ENCODE peak calls at places on chromosome 19, in five cellular contexts. D is AG04450; T is ELR; W is NCI-H774; X is stimulated activated naive CD4-positive, alpha-beta T cell. K is an unnamed sample.

GRCh38 chr19:55383279-55383788 is 758 bp downstream of the TMEM238 start:
- DNase-seq in T (no peak), W (no peak), X (no peak), D (no peak), K (no peak)

GRCh38 chr19:55579766-55580621 is 654 bp downstream of the ZNF579 start:
- DNase-seq in T (peak; percentile 27), W (no peak), X (no peak), D (no peak), K (peak; percentile 54)

GRCh38 chr19:39969266-39969665 is 1.7 kb upstream of the PSMC4 start:
- DNase-seq in T (no peak), D (no peak), W (no peak), X (no peak), K (no peak)

GRCh38 chr19:41691268-41691970 is 3.3 kb upstream of the CEACAM7 start:
- DNase-seq in W (no peak), X (no peak), T (peak; percentile 36), D (no peak), K (peak; percentile 75)

GRCh38 chr19:50873056-50873455 is at the start of gene KLK2:
- DNase-seq in T (no peak), W (no peak), D (no peak), X (no peak), K (no peak)

GRCh38 chr19:16527971-16528521 is 14.2 kb downstream of the CHERP start:
- DNase-seq in T (peak; percentile 35), D (no peak), X (no peak), W (no peak), K (peak; percentile 67)

GRCh38 chr19:46328079-46328478 is 18.8 kb upstream of the PPP5C start:
- DNase-seq in W (no peak), T (no peak), X (no peak), D (no peak), K (no peak)

GRCh38 chr19:38262585-38263268 is 1.6 kb upstream of the SPINT2 start:
- DNase-seq in X (no peak), T (no peak), W (no peak), D (no peak), K (no peak)

GRCh38 chr19:46159418-46159817 is 11.4 kb downstream of the IGFL2 start:
- DNase-seq in D (no peak), W (no peak), T (no peak), X (no peak), K (no peak)

GRCh38 chr19:44306283-44306682 is 1.5 kb upstream of the ZNF235 start:
- DNase-seq in X (no peak), D (no peak), W (no peak), T (no peak), K (no peak)

GRCh38 chr19:35673121-35673804 is 6.9 kb downstream of the UPK1A start:
- DNase-seq in D (no peak), T (peak; percentile 89), W (peak; percentile 25), X (no peak), K (no peak)

GRCh38 chr19:524062-524674 is 7.4 kb upstream of the CDC34 start:
- DNase-seq in X (no peak), W (no peak), T (no peak), D (no peak), K (peak; percentile 61)

GRCh38 chr19:10069046-10069445 is 17.1 kb upstream of the SHFL start:
- DNase-seq in X (no peak), W (no peak), D (no peak), T (peak; percentile 26), K (no peak)

GRCh38 chr19:36152061-36152885 is at the start of gene COX7A1:
- DNase-seq in X (no peak), D (no peak), T (no peak), W (no peak), K (no peak)

GRCh38 chr19:12779162-12779993 is 4.0 kb upstream of the HOOK2 start:
- DNase-seq in X (no peak), D (no peak), W (no peak), T (peak; percentile 76), K (no peak)

GRCh38 chr19:54523403-54523802 is 20.8 kb downstream of the LAIR2 start:
- DNase-seq in T (peak; percentile 77), W (no peak), D (no peak), X (no peak), K (no peak)

GRCh38 chr19:46713781-46714522 is 3.0 kb downstream of the PRKD2 start:
- DNase-seq in T (peak; percentile 86), D (no peak), X (peak; percentile 83), W (peak; percentile 84), K (no peak)

GRCh38 chr19:6551607-6552450 is 21.0 kb downstream of the TNFSF9 start:
- DNase-seq in T (no peak), X (peak; percentile 19), W (no peak), D (no peak), K (no peak)

GRCh38 chr19:46355991-46356669 is 9.2 kb downstream of the PPP5C start:
- DNase-seq in D (no peak), T (no peak), X (no peak), W (no peak), K (no peak)

GRCh38 chr19:1000095-1000494 is at the start of gene GRIN3B:
- DNase-seq in X (no peak), D (no peak), W (no peak), T (peak; percentile 60), K (peak; percentile 90)